ENCODE peak calls at places on chromosomes 6 and 20, in ten cellular contexts. C is BJ, P is neural crest cell, D is GM12865, S is astrocyte of the spinal cord, Z is cardiac muscle cell, L is type B pancreatic cell, J is brain microvascular endothelial cell, E is nephron progenitor cell, F is NB4. W is an unnamed sample.
A peak's percentile ranks its signal among the peaks of the same experiment; 100 is the strongest.

GRCh38 chr6:131828080-131828479 is 20.3 kb downstream of the ENPP1 start:
- DNase-seq in C (peak; percentile 42), P (no peak), D (no peak), S (no peak), Z (no peak), L (no peak), J (peak; percentile 32), E (no peak), F (no peak), W (peak; percentile 76)

GRCh38 chr6:31172973-31173384 is 2.5 kb upstream of the POU5F1 start:
- DNase-seq in C (no peak), P (no peak), D (no peak), S (no peak), Z (no peak), L (no peak), J (no peak), E (peak; percentile 23), F (no peak), W (no peak)

GRCh38 chr20:37285664-37286374 is 3.6 kb upstream of the MANBAL start:
- DNase-seq in C (no peak), P (no peak), D (no peak), S (no peak), Z (no peak), L (no peak), J (no peak), E (no peak), F (no peak), W (no peak)

GRCh38 chr6:6313012-6313411 is 7.5 kb downstream of the F13A1 start:
- DNase-seq in C (no peak), P (no peak), D (no peak), S (no peak), Z (no peak), L (no peak), J (no peak), E (no peak), F (no peak), W (no peak)

GRCh38 chr6:148898360-148899005 is 151.7 kb downstream of the UST start:
- DNase-seq in C (no peak), P (no peak), D (no peak), S (no peak), Z (no peak), L (no peak), J (no peak), E (no peak), F (no peak), W (peak; percentile 68)

GRCh38 chr6:79671605-79672266 is 40.6 kb downstream of the SH3BGRL2 start:
- DNase-seq in C (no peak), P (no peak), D (peak; percentile 40), S (peak; percentile 43), Z (no peak), L (no peak), J (peak; percentile 33), E (no peak), F (no peak), W (no peak)

GRCh38 chr20:63255911-63256704 is 1.8 kb upstream of the NKAIN4 start:
- DNase-seq in C (no peak), P (no peak), D (peak; percentile 12), S (no peak), Z (no peak), L (no peak), J (no peak), E (no peak), F (no peak), W (no peak)

GRCh38 chr6:35962779-35963570 is 42.1 kb upstream of the SRPK1 start:
- DNase-seq in C (no peak), P (no peak), D (no peak), S (no peak), Z (no peak), L (no peak), J (no peak), E (no peak), F (no peak), W (no peak)

GRCh38 chr6:158058156-158058723 is 76.6 kb downstream of the SYNJ2 start:
- DNase-seq in C (no peak), P (no peak), D (no peak), S (no peak), Z (peak; percentile 53), L (no peak), J (no peak), E (no peak), F (no peak), W (peak; percentile 92)

GRCh38 chr6:137122612-137123011 is 50.8 kb downstream of the IL22RA2 start:
- DNase-seq in C (no peak), P (no peak), D (peak; percentile 72), S (no peak), Z (no peak), L (no peak), J (no peak), E (no peak), F (no peak), W (no peak)

GRCh38 chr6:168282985-168283685 is 36.4 kb downstream of the DACT2 start:
- DNase-seq in C (no peak), P (no peak), D (no peak), S (no peak), Z (no peak), L (no peak), J (no peak), E (no peak), F (no peak), W (no peak)

GRCh38 chr6:39688494-39688893 is 36.7 kb downstream of the KIF6 start:
- DNase-seq in C (peak; percentile 44), P (no peak), D (no peak), S (peak; percentile 84), Z (peak; percentile 75), L (no peak), J (peak; percentile 70), E (no peak), F (peak; percentile 82), W (peak; percentile 94)

GRCh38 chr6:67475700-67476099 is 1159.4 kb upstream of the ADGRB3 start:
- DNase-seq in C (no peak), P (no peak), D (no peak), S (no peak), Z (no peak), L (no peak), J (no peak), E (no peak), F (no peak), W (no peak)

GRCh38 chr20:50987493-50988210 is 29.0 kb downstream of the MOCS3 start:
- DNase-seq in C (peak; percentile 44), P (peak; percentile 84), D (peak; percentile 81), S (peak; percentile 89), Z (peak; percentile 94), L (no peak), J (peak; percentile 89), E (peak; percentile 78), F (peak; percentile 82), W (peak; percentile 86)
- TF ChIP-seq CTCF in C (peak; percentile 80), P (peak; percentile 89), D (peak; percentile 88), S (peak; percentile 83), Z (peak; percentile 84), L (peak; percentile 91), J (peak; percentile 90), E (peak; percentile 92), F (peak; percentile 85), W (peak; percentile 95)

DNA sequence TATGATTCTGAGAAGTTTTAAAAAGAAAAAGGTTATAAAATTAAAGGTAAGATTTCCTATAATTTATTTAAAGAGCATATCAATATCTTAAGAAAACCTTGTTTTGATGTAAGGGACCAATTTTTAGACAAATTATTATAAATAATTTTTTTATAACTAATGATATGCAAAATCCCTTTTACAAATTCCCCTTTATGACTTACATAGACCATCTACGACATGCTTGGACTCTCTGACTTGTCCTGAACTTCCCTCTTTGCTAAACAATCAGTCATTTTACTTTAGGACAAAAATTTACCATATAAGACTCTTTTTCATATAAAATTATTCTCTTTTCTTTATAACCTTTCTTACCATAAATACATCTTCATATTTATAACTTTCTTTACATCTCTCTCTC is 15.3 kb upstream of the ANGPT4 start:
- DNase-seq in C (no peak), P (no peak), D (no peak), S (no peak), Z (no peak), L (no peak), J (no peak), E (no peak), F (peak; percentile 40), W (no peak)
- TF ChIP-seq CTCF in C (no peak), P (no peak), D (no peak), S (no peak), Z (no peak), L (no peak), J (no peak), E (no peak), F (no peak), W (no peak)

DNA sequence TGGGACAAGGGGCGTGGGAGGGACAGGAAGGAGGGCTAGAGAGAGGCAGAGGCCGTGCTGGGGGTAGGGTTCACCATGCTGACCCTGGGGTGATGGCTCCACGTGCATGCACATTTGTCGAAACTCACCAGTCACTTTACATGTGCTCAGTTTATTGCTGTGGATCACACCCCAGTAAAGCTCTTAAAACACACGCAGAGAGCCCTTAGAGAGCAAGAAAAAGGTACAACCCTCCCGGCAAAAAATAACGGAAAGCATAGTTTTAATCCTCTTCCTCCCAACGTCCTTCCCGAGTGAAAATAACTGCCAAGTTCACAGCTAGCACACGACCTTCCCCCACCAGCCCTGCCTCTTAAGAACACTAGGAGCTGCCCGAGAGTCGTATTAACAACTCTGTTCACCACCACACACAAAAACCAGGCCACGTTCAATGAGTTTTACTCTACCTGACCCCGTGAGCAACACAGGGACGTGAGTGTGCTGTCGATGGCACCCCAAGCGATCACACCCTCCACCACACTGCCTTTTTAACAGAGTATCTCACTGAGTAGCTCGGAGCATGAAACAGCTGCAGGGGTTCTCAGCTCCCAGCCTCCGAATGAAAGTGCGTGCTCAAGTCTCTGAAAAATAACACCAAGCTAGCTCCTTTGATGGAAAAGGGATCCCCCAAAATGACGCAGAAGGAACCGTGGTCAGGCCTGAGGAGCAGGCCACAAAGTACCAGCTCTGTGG is 39.7 kb downstream of the TAF4 start:
- DNase-seq in C (peak; percentile 12), P (no peak), D (no peak), S (peak; percentile 50), Z (peak; percentile 85), L (no peak), J (peak; percentile 47), E (no peak), F (peak; percentile 85), W (peak; percentile 76)
- TF ChIP-seq CTCF in C (peak; percentile 90), P (peak; percentile 46), D (no peak), S (peak; percentile 74), Z (peak; percentile 88), L (peak; percentile 71), J (peak; percentile 90), E (peak; percentile 36), F (peak; percentile 74), W (peak; percentile 87)

GRCh38 chr6:89082439-89082838 is 1.9 kb downstream of the PNRC1 start:
- DNase-seq in C (no peak), P (no peak), D (peak; percentile 37), S (peak; percentile 38), Z (peak; percentile 60), L (no peak), J (peak; percentile 18), E (no peak), F (peak; percentile 39), W (peak; percentile 21)

GRCh38 chr6:89081423-89082322 is 1.1 kb downstream of the PNRC1 start:
- DNase-seq in C (peak; percentile 76), P (peak; percentile 90), D (peak; percentile 99), S (peak; percentile 98), Z (peak; percentile 98), L (peak; percentile 97), J (peak; percentile 95), E (peak; percentile 92), F (peak; percentile 98), W (peak; percentile 97)

GRCh38 chr6:89079611-89080213 is 839 bp upstream of the PNRC1 start:
- DNase-seq in C (no peak), P (no peak), D (peak; percentile 74), S (peak; percentile 85), Z (peak; percentile 86), L (no peak), J (peak; percentile 49), E (peak; percentile 20), F (peak; percentile 73), W (peak; percentile 58)

GRCh38 chr6:89081129-89081422 is 525 bp downstream of the PNRC1 start:
- DNase-seq in C (no peak), P (no peak), D (no peak), S (no peak), Z (no peak), L (no peak), J (no peak), E (no peak), F (no peak), W (no peak)

GRCh38 chr6:89080281-89081128 is at the start of gene PNRC1:
- DNase-seq in C (peak; percentile 96), P (peak; percentile 100), D (peak; percentile 100), S (peak; percentile 99), Z (peak; percentile 100), L (peak; percentile 100), J (peak; percentile 100), E (peak; percentile 100), F (peak; percentile 100), W (peak; percentile 99)
- TF ChIP-seq CTCF in C (no peak), P (no peak), D (no peak), S (no peak), Z (no peak), L (no peak), J (no peak), E (no peak), F (no peak), W (no peak)

W was measured in AG10803.